ENCODE peak calls at places on chromosome 11, in ten cellular contexts. S is neural crest cell, W is HEK293T, V is cardiac muscle cell, K is fibroblast of the aortic adventitia, I is SHP77, N is mucosa of gallbladder, U is astrocyte, T is fibroblast of villous mesenchyme, Y is T follicular helper cell. R is an unnamed sample.

GRCh38 chr11:92714111-92714510 is 255.3 kb upstream of the MTNR1B start:
- DNase-seq in S (no peak), W (no peak), V (no peak), K (no peak), I (no peak), N (no peak), U (no peak), T (no peak), Y (no peak), R (no peak)

GRCh38 chr11:29959488-29959887 is 57.3 kb downstream of the KCNA4 start:
- DNase-seq in S (no peak), W (no peak), V (no peak), K (no peak), I (no peak), N (no peak), U (no peak), T (no peak), Y (no peak), R (peak)

GRCh38 chr11:43923327-43924111 is 18.9 kb upstream of the C11orf96 start:
- DNase-seq in S (no peak), W (no peak), V (peak), K (peak), I (no peak), N (peak), U (peak), T (peak), Y (no peak), R (peak)

GRCh38 chr11:19811391-19811790 is 98.8 kb downstream of the NAV2 start:
- DNase-seq in S (no peak), W (no peak), V (no peak), K (no peak), I (no peak), N (no peak), U (no peak), T (no peak), Y (no peak), R (no peak)

GRCh38 chr11:15801616-15802015 is 554.7 kb downstream of the SOX6 start:
- DNase-seq in S (no peak), W (no peak), V (no peak), K (peak), I (no peak), N (no peak), U (peak), T (no peak), Y (no peak), R (no peak)

GRCh38 chr11:35717043-35717442 is 54.5 kb downstream of the TRIM44 start:
- DNase-seq in S (no peak), W (no peak), V (no peak), K (no peak), I (no peak), N (no peak), U (no peak), T (no peak), Y (no peak), R (peak)

GRCh38 chr11:3126207-3126865 is 38.8 kb downstream of the OSBPL5 start:
- DNase-seq in S (no peak), W (no peak), V (no peak), K (no peak), I (peak), N (no peak), U (no peak), T (no peak), Y (no peak), R (no peak)

GRCh38 chr11:2797181-2797711 is 88.3 kb downstream of the CDKN1C start:
- DNase-seq in S (no peak), W (no peak), V (no peak), K (no peak), I (no peak), N (no peak), U (no peak), T (no peak), Y (no peak), R (no peak)

GRCh38 chr11:130124096-130124495 is 35.5 kb upstream of the ST14 start:
- DNase-seq in S (no peak), W (no peak), V (peak), K (peak), I (no peak), N (peak), U (peak), T (peak), Y (no peak), R (no peak)

GRCh38 chr11:75768909-75769771 is 562 bp downstream of the DGAT2 start:
- DNase-seq in S (no peak), W (no peak), V (no peak), K (no peak), I (no peak), N (no peak), U (no peak), T (no peak), Y (no peak), R (no peak)

GRCh38 chr11:125165664-125166346 is 1.3 kb downstream of the PKNOX2 start:
- DNase-seq in S (no peak), W (no peak), V (peak), K (peak), I (no peak), N (no peak), U (no peak), T (peak), Y (no peak), R (no peak)

GRCh38 chr11:33778682-33779081 is 4.4 kb upstream of the FBXO3 start:
- DNase-seq in S (no peak), W (peak), V (peak), K (peak), I (no peak), N (no peak), U (peak), T (peak), Y (no peak), R (peak)

GRCh38 chr11:27995082-27995481 is 112.9 kb downstream of the KIF18A start:
- DNase-seq in S (no peak), W (no peak), V (peak), K (peak), I (no peak), N (no peak), U (no peak), T (peak), Y (no peak), R (no peak)

GRCh38 chr11:120613264-120614226 is 102.0 kb downstream of the GRIK4 start:
- DNase-seq in S (no peak), W (no peak), V (no peak), K (no peak), I (no peak), N (no peak), U (no peak), T (peak), Y (no peak), R (no peak)

GRCh38 chr11:114398303-114398920 is 1.9 kb downstream of the C11orf71 start:
- DNase-seq in S (no peak), W (no peak), V (no peak), K (no peak), I (no peak), N (no peak), U (no peak), T (no peak), Y (no peak), R (no peak)

GRCh38 chr11:111402411-111402810 is 23.3 kb upstream of the POU2AF1 start:
- DNase-seq in S (no peak), W (no peak), V (no peak), K (no peak), I (no peak), N (no peak), U (no peak), T (no peak), Y (no peak), R (no peak)

GRCh38 chr11:83120328-83120727 is 36.6 kb upstream of the PCF11 start:
- DNase-seq in S (no peak), W (no peak), V (no peak), K (no peak), I (no peak), N (no peak), U (peak), T (no peak), Y (no peak), R (no peak)

GRCh38 chr11:73612601-73613137 is 14.8 kb upstream of the FAM168A start:
- DNase-seq in S (no peak), W (no peak), V (peak), K (no peak), I (no peak), N (no peak), U (no peak), T (no peak), Y (no peak), R (peak)

GRCh38 chr11:68763181-68763721 is 11.9 kb upstream of the TESMIN start:
- DNase-seq in S (no peak), W (no peak), V (no peak), K (no peak), I (no peak), N (no peak), U (no peak), T (no peak), Y (no peak), R (no peak)

GRCh38 chr11:79314906-79315689 is 125.7 kb downstream of the TENM4 start:
- DNase-seq in S (peak), W (no peak), V (peak), K (peak), I (no peak), N (no peak), U (no peak), T (no peak), Y (no peak), R (no peak)

GRCh38 chr11:69286358-69287327 is 7.3 kb upstream of the MYEOV start:
- DNase-seq in S (no peak), W (no peak), V (no peak), K (no peak), I (no peak), N (no peak), U (no peak), T (no peak), Y (no peak), R (no peak)

GRCh38 chr11:72524711-72525110 is 90.4 kb upstream of the CLPB start:
- DNase-seq in S (no peak), W (no peak), V (no peak), K (peak), I (no peak), N (no peak), U (peak), T (no peak), Y (no peak), R (no peak)

GRCh38 chr11:116193321-116194114 is 579.3 kb downstream of the BUD13 start:
- DNase-seq in S (peak), W (peak), V (peak), K (peak), I (peak), N (peak), U (peak), T (peak), Y (no peak), R (peak)

R was measured in HAP-1.